ENCODE peak calls at places on chromosomes 12 and 14, in four cellular contexts. G is Peyer's patch, E is pancreas, Q is GM12878. T is an unnamed sample. For H3K4me1, the result is how much of the 10 kb centered on the place peaks cover.

GRCh38 chr12:98294426-98294825 is 221.0 kb upstream of the TMPO start:
- DNase-seq in E (no peak), Q (no peak), G (no peak), T (no peak)

GRCh38 chr14:29156096-29156495 is 389.5 kb downstream of the FOXG1 start:
- DNase-seq in Q (no peak), G (no peak), E (no peak), T (no peak)

GRCh38 chr12:65853489-65854157 is 29.3 kb downstream of the HMGA2 start:
- DNase-seq in G (no peak), Q (no peak), E (no peak), T (no peak)

GRCh38 chr12:108635997-108636808 is 2.5 kb upstream of the SELPLG start:
- DNase-seq in E (no peak), G (no peak), Q (no peak), T (no peak)

GRCh38 chr14:69451941-69452340 is 32.6 kb upstream of the PLEKHD1 start:
- DNase-seq in Q (no peak), G (no peak), E (no peak), T (no peak)

GRCh38 chr14:104596927-104597351 is 7.6 kb downstream of the TMEM179 start:
- DNase-seq in Q (no peak), E (no peak), G (no peak), T (peak)

GRCh38 chr12:52876371-52876770 is 27.6 kb upstream of the KRT78 start:
- DNase-seq in Q (no peak), G (no peak), E (peak), T (peak)

GRCh38 chr12:7072024-7072423 is 11.5 kb downstream of the C1S start:
- DNase-seq in E (no peak), G (no peak), Q (no peak), T (no peak)

GRCh38 chr14:60350366-60350720 is 101.3 kb downstream of the PPM1A start:
- DNase-seq in G (no peak), E (no peak), Q (no peak), T (no peak)

GRCh38 chr12:24175949-24176348 is 226.5 kb upstream of the SOX5 start:
- DNase-seq in E (no peak), G (no peak), Q (no peak), T (no peak)
- H3K4me1 ChIP-seq in E (under half), G (under half), Q (under half), T (under half)

GRCh38 chr12:102992297-102992696 is 34.8 kb downstream of the ASCL1 start:
- DNase-seq in G (no peak), E (no peak), Q (peak), T (no peak)
- TF ChIP-seq CTCF in G (no peak), E (no peak), Q (peak), T (no peak)

DNA sequence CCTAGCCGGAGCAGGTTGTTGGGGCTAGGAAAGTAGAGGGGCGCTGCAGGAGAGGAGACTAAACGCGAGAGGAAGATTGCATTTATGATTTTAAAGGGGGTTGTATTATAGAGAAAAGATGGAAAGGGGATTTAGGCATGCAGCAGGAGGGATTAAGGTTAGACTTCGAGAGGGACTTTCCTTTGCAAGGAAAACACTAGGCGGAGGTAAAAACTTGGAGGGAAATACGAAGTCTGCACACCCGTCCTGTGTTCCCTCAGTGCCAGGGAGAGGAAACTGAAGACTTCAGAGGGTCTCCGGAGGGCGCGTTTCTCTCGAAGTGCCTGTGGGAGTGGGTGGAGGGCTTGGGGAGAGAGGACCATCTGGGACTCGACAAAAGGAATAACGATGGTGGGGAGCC is 433 bp upstream of the PPP1R1A start:
- DNase-seq in Q (no peak), G (no peak), E (no peak), T (no peak)
- H3K4me3 ChIP-seq in Q (no peak), G (peak), E (peak), T (no peak)

DNA sequence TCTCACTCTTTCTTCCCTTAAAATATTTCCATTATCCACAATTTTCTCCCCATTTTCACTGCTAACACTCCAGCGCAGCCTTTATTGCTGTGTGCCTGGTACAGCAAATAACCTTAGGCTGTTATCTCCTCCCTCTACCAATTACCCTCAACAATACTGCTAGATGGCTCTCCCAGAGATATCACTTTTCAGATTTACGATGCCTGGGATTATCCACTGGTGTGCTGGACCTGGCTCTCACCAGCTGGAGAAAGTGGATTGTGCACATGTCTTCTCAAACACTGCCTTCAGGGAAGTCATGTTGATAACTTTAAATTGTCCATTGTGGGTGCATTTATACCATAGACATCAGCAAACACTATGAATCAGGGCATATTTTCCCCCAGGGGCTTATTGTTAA is 101.9 kb upstream of the ADAMTS20 start:
- DNase-seq in G (no peak), Q (no peak), E (no peak), T (no peak)
- H3K4me1 ChIP-seq in G (under half), Q (under half), E (under half), T (under half)

DNA sequence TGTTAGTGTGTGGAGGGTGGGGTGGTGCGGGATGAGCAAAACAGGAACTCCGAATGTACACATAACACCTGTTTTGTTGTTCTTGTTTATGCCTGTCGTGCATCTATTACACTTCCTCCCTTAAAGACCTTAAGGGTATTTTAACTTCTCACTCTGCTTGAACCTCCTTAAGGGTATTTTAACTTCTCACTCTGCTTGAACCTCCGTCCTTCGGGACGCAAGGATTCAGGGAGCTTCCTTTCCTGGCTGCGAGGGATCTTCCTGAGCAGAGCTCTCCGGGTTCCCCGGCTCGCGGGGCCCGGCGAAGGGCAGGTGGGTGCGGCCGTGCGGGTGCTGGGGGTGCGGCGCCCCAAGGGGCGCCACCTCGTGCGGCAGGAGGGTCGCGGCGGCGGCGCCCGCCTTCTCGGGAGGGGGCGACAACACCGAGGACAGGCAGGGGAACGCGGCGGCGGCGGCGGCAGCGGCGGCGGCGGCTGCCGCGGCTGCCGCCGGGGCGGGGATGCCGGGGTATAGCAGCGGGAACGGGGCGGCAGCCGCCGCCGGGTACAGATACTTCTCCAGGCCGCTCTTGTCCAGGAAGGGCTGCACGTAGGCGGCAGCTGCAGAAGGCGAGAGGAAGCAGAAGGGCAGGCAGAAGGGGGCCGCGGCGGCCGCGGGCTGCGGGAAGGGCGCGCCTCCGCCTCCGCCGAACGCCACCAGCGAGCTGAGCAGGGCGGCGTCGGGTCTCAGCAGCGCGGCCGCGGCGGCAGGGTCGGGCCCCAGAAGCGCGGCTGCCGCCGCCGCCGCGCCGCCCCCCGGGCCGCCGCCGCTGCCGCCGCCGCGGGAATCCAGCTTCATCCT is 2.8 kb downstream of the BHLHE41 start:
- DNase-seq in G (peak), E (peak), Q (no peak), T (peak)
- TF ChIP-seq CTCF in G (no peak), E (no peak), Q (no peak), T (no peak)

GRCh38 chr14:101062065-101062450 is 158.5 kb upstream of the RTL1 start:
- DNase-seq in Q (no peak), E (no peak), G (no peak), T (no peak)
- H3K4me3 ChIP-seq in Q (no peak), E (no peak), G (no peak), T (no peak)

GRCh38 chr14:61545716-61546455 is 149.4 kb upstream of the HIF1A start:
- DNase-seq in G (no peak), Q (no peak), E (no peak), T (no peak)

GRCh38 chr14:61543946-61544345 is 151.4 kb upstream of the HIF1A start:
- DNase-seq in G (no peak), E (no peak), Q (no peak), T (no peak)

GRCh38 chr14:61549425-61549824 is 145.9 kb upstream of the HIF1A start:
- DNase-seq in E (no peak), Q (no peak), G (no peak), T (no peak)

GRCh38 chr14:61544448-61545202 is 150.7 kb upstream of the HIF1A start:
- DNase-seq in E (no peak), Q (no peak), G (no peak), T (no peak)

DNA sequence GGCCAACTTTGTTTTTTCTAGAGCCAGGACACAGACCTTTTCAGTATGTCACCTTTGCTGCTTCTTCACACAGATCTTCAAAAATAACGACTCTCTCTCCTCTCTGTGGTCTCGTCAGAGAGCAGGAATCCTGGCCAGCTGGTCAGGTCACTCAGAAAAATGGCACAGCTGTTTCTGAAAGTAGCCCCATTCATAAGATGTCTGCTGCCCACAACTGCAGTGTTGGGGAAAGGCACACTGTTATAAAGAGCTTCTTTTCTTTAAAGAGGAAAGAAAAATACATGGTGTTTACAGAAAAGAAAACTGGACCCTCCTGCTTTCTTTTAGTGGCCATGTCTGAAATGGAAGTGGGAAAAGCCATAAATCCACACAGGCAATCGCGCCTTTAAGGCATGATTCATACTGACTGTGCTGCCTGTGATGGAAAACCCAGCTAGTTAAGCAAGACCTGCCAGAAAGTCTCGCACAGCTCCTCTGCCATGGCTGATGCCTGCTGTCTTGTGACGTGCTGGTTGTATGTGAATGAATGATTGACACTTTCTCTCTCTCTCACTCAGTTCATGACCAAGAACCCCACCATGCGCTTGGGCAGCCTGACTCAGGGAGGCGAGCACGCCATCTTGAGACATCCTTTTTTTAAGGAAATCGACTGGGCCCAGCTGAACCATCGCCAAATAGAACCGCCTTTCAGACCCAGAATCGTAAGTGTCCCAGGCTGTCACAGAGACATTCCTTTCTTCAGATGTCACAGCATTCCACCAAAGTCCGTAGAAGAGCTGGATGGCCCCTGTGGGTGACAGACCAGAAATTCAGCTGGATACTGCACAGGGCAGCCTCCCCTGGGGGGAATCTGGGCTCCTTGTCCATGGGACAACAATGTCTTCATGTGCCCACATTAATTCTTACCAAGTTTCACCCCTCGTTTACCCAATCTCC is 147.9 kb upstream of the HIF1A start:
- DNase-seq in Q (no peak), E (no peak), G (no peak), T (no peak)
- H3K4me1 ChIP-seq in Q (under half), E (under half), G (under half), T (under half)